ENCODE peak calls at places on chromosomes 4 and X, in nine cellular contexts. One of them, this sample, is unnamed.

GRCh38 chr4:6538586-6538985 is 36.4 kb upstream of the MAN2B2 start:
- DNase-seq in CD4-positive, alpha-beta T cell: no peak
- DNase-seq in effector memory CD4-positive, alpha-beta T cell: no peak
- DNase-seq in IMR-90: no peak
- DNase-seq in stimulated activated CD4-positive, alpha-beta T cell treated with anti-CD3 and anti-CD28 coated beads, Interleukin-15, amount 100 ng/mL, for 24 hours: no peak
- DNase-seq in astrocyte of the hippocampus: no peak
- DNase-seq in hippocampal formation: no peak
- DNase-seq in activated naive CD8-positive, alpha-beta T cell treated with anti-CD3 and anti-CD28 coated beads for 36 hours: no peak
- DNase-seq in GM12891: no peak
- DNase-seq in this sample: no peak

GRCh38 chrX:18994713-18995112 is 10.8 kb upstream of the PHKA2 start:
- DNase-seq in GM12891: no peak
- DNase-seq in CD4-positive, alpha-beta T cell: no peak
- DNase-seq in IMR-90: peak; percentile 90
- DNase-seq in effector memory CD4-positive, alpha-beta T cell: no peak
- DNase-seq in activated naive CD8-positive, alpha-beta T cell treated with anti-CD3 and anti-CD28 coated beads for 36 hours: no peak
- DNase-seq in stimulated activated CD4-positive, alpha-beta T cell treated with anti-CD3 and anti-CD28 coated beads, Interleukin-15, amount 100 ng/mL, for 24 hours: no peak
- DNase-seq in hippocampal formation: no peak
- DNase-seq in astrocyte of the hippocampus: peak; percentile 49
- DNase-seq in this sample: no peak

GRCh38 chr4:87304659-87305277 is 17.9 kb downstream of the HSD17B13 start:
- DNase-seq in CD4-positive, alpha-beta T cell: no peak
- DNase-seq in effector memory CD4-positive, alpha-beta T cell: no peak
- DNase-seq in stimulated activated CD4-positive, alpha-beta T cell treated with anti-CD3 and anti-CD28 coated beads, Interleukin-15, amount 100 ng/mL, for 24 hours: no peak
- DNase-seq in astrocyte of the hippocampus: peak; percentile 64
- DNase-seq in activated naive CD8-positive, alpha-beta T cell treated with anti-CD3 and anti-CD28 coated beads for 36 hours: no peak
- DNase-seq in hippocampal formation: no peak
- DNase-seq in GM12891: no peak
- DNase-seq in IMR-90: peak; percentile 35
- DNase-seq in this sample: no peak

GRCh38 chr4:176726803-176727202 is 65.9 kb downstream of the VEGFC start:
- DNase-seq in GM12891: no peak
- DNase-seq in astrocyte of the hippocampus: no peak
- DNase-seq in IMR-90: peak; percentile 97
- DNase-seq in hippocampal formation: no peak
- DNase-seq in CD4-positive, alpha-beta T cell: no peak
- DNase-seq in effector memory CD4-positive, alpha-beta T cell: no peak
- DNase-seq in stimulated activated CD4-positive, alpha-beta T cell treated with anti-CD3 and anti-CD28 coated beads, Interleukin-15, amount 100 ng/mL, for 24 hours: no peak
- DNase-seq in activated naive CD8-positive, alpha-beta T cell treated with anti-CD3 and anti-CD28 coated beads for 36 hours: no peak
- DNase-seq in this sample: no peak

GRCh38 chr4:10031663-10032590 is 10.6 kb upstream of the SLC2A9 start:
- DNase-seq in astrocyte of the hippocampus: peak; percentile 79
- DNase-seq in IMR-90: no peak
- DNase-seq in hippocampal formation: no peak
- DNase-seq in stimulated activated CD4-positive, alpha-beta T cell treated with anti-CD3 and anti-CD28 coated beads, Interleukin-15, amount 100 ng/mL, for 24 hours: no peak
- DNase-seq in GM12891: no peak
- DNase-seq in effector memory CD4-positive, alpha-beta T cell: no peak
- DNase-seq in activated naive CD8-positive, alpha-beta T cell treated with anti-CD3 and anti-CD28 coated beads for 36 hours: no peak
- DNase-seq in CD4-positive, alpha-beta T cell: no peak
- DNase-seq in this sample: no peak

GRCh38 chr4:6263541-6264540 is 5.8 kb upstream of the WFS1 start:
- DNase-seq in GM12891: no peak
- DNase-seq in activated naive CD8-positive, alpha-beta T cell treated with anti-CD3 and anti-CD28 coated beads for 36 hours: peak; percentile 24
- DNase-seq in IMR-90: peak; percentile 63
- DNase-seq in hippocampal formation: no peak
- DNase-seq in astrocyte of the hippocampus: peak; percentile 65
- DNase-seq in stimulated activated CD4-positive, alpha-beta T cell treated with anti-CD3 and anti-CD28 coated beads, Interleukin-15, amount 100 ng/mL, for 24 hours: peak; percentile 22
- DNase-seq in CD4-positive, alpha-beta T cell: no peak
- DNase-seq in effector memory CD4-positive, alpha-beta T cell: no peak
- DNase-seq in this sample: no peak

GRCh38 chr4:76606662-76607265 is 171.7 kb downstream of the SHROOM3 start:
- DNase-seq in IMR-90: no peak
- DNase-seq in activated naive CD8-positive, alpha-beta T cell treated with anti-CD3 and anti-CD28 coated beads for 36 hours: no peak
- DNase-seq in effector memory CD4-positive, alpha-beta T cell: no peak
- DNase-seq in GM12891: no peak
- DNase-seq in CD4-positive, alpha-beta T cell: no peak
- DNase-seq in hippocampal formation: no peak
- DNase-seq in stimulated activated CD4-positive, alpha-beta T cell treated with anti-CD3 and anti-CD28 coated beads, Interleukin-15, amount 100 ng/mL, for 24 hours: no peak
- DNase-seq in astrocyte of the hippocampus: no peak
- DNase-seq in this sample: no peak

GRCh38 chrX:9906919-9907318 is 60.2 kb upstream of the CLDN34 start:
- DNase-seq in CD4-positive, alpha-beta T cell: no peak
- DNase-seq in astrocyte of the hippocampus: no peak
- DNase-seq in hippocampal formation: no peak
- DNase-seq in GM12891: no peak
- DNase-seq in activated naive CD8-positive, alpha-beta T cell treated with anti-CD3 and anti-CD28 coated beads for 36 hours: no peak
- DNase-seq in stimulated activated CD4-positive, alpha-beta T cell treated with anti-CD3 and anti-CD28 coated beads, Interleukin-15, amount 100 ng/mL, for 24 hours: no peak
- DNase-seq in effector memory CD4-positive, alpha-beta T cell: no peak
- DNase-seq in IMR-90: no peak
- DNase-seq in this sample: no peak

GRCh38 chrX:93673056-93673868 is at the start of gene NAP1L3:
- DNase-seq in GM12891: peak; percentile 1
- DNase-seq in CD4-positive, alpha-beta T cell: peak; percentile 22
- DNase-seq in astrocyte of the hippocampus: peak; percentile 92
- DNase-seq in activated naive CD8-positive, alpha-beta T cell treated with anti-CD3 and anti-CD28 coated beads for 36 hours: peak; percentile 66
- DNase-seq in IMR-90: peak; percentile 44
- DNase-seq in hippocampal formation: peak; percentile 87
- DNase-seq in effector memory CD4-positive, alpha-beta T cell: peak; percentile 41
- DNase-seq in stimulated activated CD4-positive, alpha-beta T cell treated with anti-CD3 and anti-CD28 coated beads, Interleukin-15, amount 100 ng/mL, for 24 hours: peak; percentile 70
- DNase-seq in this sample: peak; percentile 39

GRCh38 chrX:68669872-68670271 is 22.4 kb downstream of the STARD8 start:
- DNase-seq in astrocyte of the hippocampus: no peak
- DNase-seq in GM12891: no peak
- DNase-seq in hippocampal formation: no peak
- DNase-seq in CD4-positive, alpha-beta T cell: no peak
- DNase-seq in effector memory CD4-positive, alpha-beta T cell: no peak
- DNase-seq in stimulated activated CD4-positive, alpha-beta T cell treated with anti-CD3 and anti-CD28 coated beads, Interleukin-15, amount 100 ng/mL, for 24 hours: no peak
- DNase-seq in IMR-90: no peak
- DNase-seq in activated naive CD8-positive, alpha-beta T cell treated with anti-CD3 and anti-CD28 coated beads for 36 hours: no peak
- DNase-seq in this sample: no peak

GRCh38 chrX:31555506-31555905 is 483.7 kb upstream of the FTHL17 start:
- DNase-seq in effector memory CD4-positive, alpha-beta T cell: no peak
- DNase-seq in hippocampal formation: no peak
- DNase-seq in stimulated activated CD4-positive, alpha-beta T cell treated with anti-CD3 and anti-CD28 coated beads, Interleukin-15, amount 100 ng/mL, for 24 hours: no peak
- DNase-seq in activated naive CD8-positive, alpha-beta T cell treated with anti-CD3 and anti-CD28 coated beads for 36 hours: no peak
- DNase-seq in IMR-90: peak; percentile 6
- DNase-seq in GM12891: no peak
- DNase-seq in astrocyte of the hippocampus: no peak
- DNase-seq in CD4-positive, alpha-beta T cell: no peak
- DNase-seq in this sample: no peak

GRCh38 chrX:135977611-135978010 is 3.8 kb upstream of the MMGT1 start:
- DNase-seq in stimulated activated CD4-positive, alpha-beta T cell treated with anti-CD3 and anti-CD28 coated beads, Interleukin-15, amount 100 ng/mL, for 24 hours: no peak
- DNase-seq in activated naive CD8-positive, alpha-beta T cell treated with anti-CD3 and anti-CD28 coated beads for 36 hours: no peak
- DNase-seq in astrocyte of the hippocampus: no peak
- DNase-seq in IMR-90: peak; percentile 77
- DNase-seq in effector memory CD4-positive, alpha-beta T cell: no peak
- DNase-seq in hippocampal formation: no peak
- DNase-seq in GM12891: no peak
- DNase-seq in CD4-positive, alpha-beta T cell: no peak
- DNase-seq in this sample: no peak

GRCh38 chr4:2745981-2746806 is 9.9 kb downstream of the TNIP2 start:
- DNase-seq in IMR-90: peak; percentile 85
- DNase-seq in effector memory CD4-positive, alpha-beta T cell: peak; percentile 89
- DNase-seq in stimulated activated CD4-positive, alpha-beta T cell treated with anti-CD3 and anti-CD28 coated beads, Interleukin-15, amount 100 ng/mL, for 24 hours: peak; percentile 98
- DNase-seq in hippocampal formation: no peak
- DNase-seq in GM12891: peak; percentile 87
- DNase-seq in CD4-positive, alpha-beta T cell: peak; percentile 68
- DNase-seq in activated naive CD8-positive, alpha-beta T cell treated with anti-CD3 and anti-CD28 coated beads for 36 hours: peak; percentile 95
- DNase-seq in astrocyte of the hippocampus: peak; percentile 75
- DNase-seq in this sample: peak; percentile 16

GRCh38 chr4:85557016-85557901 is 82.3 kb downstream of the ARHGAP24 start:
- DNase-seq in GM12891: peak; percentile 26
- DNase-seq in effector memory CD4-positive, alpha-beta T cell: no peak
- DNase-seq in activated naive CD8-positive, alpha-beta T cell treated with anti-CD3 and anti-CD28 coated beads for 36 hours: peak; percentile 38
- DNase-seq in hippocampal formation: no peak
- DNase-seq in IMR-90: no peak
- DNase-seq in CD4-positive, alpha-beta T cell: no peak
- DNase-seq in astrocyte of the hippocampus: no peak
- DNase-seq in stimulated activated CD4-positive, alpha-beta T cell treated with anti-CD3 and anti-CD28 coated beads, Interleukin-15, amount 100 ng/mL, for 24 hours: peak; percentile 1
- DNase-seq in this sample: no peak

GRCh38 chr4:142817442-142817841 is 28.7 kb downstream of the INPP4B start:
- DNase-seq in GM12891: no peak
- DNase-seq in activated naive CD8-positive, alpha-beta T cell treated with anti-CD3 and anti-CD28 coated beads for 36 hours: peak; percentile 56
- DNase-seq in stimulated activated CD4-positive, alpha-beta T cell treated with anti-CD3 and anti-CD28 coated beads, Interleukin-15, amount 100 ng/mL, for 24 hours: peak; percentile 61
- DNase-seq in hippocampal formation: no peak
- DNase-seq in astrocyte of the hippocampus: peak; percentile 96
- DNase-seq in effector memory CD4-positive, alpha-beta T cell: no peak
- DNase-seq in IMR-90: peak; percentile 88
- DNase-seq in CD4-positive, alpha-beta T cell: no peak
- DNase-seq in this sample: no peak

GRCh38 chr4:2260336-2261109 is 1.4 kb downstream of the MXD4 start:
- DNase-seq in CD4-positive, alpha-beta T cell: no peak
- DNase-seq in effector memory CD4-positive, alpha-beta T cell: no peak
- DNase-seq in activated naive CD8-positive, alpha-beta T cell treated with anti-CD3 and anti-CD28 coated beads for 36 hours: peak; percentile 2
- DNase-seq in GM12891: no peak
- DNase-seq in stimulated activated CD4-positive, alpha-beta T cell treated with anti-CD3 and anti-CD28 coated beads, Interleukin-15, amount 100 ng/mL, for 24 hours: no peak
- DNase-seq in IMR-90: no peak
- DNase-seq in hippocampal formation: no peak
- DNase-seq in astrocyte of the hippocampus: no peak
- DNase-seq in this sample: peak; percentile 16

GRCh38 chr4:52265781-52266525 is 214.8 kb downstream of the SPATA18 start:
- DNase-seq in astrocyte of the hippocampus: no peak
- DNase-seq in effector memory CD4-positive, alpha-beta T cell: no peak
- DNase-seq in stimulated activated CD4-positive, alpha-beta T cell treated with anti-CD3 and anti-CD28 coated beads, Interleukin-15, amount 100 ng/mL, for 24 hours: no peak
- DNase-seq in CD4-positive, alpha-beta T cell: no peak
- DNase-seq in activated naive CD8-positive, alpha-beta T cell treated with anti-CD3 and anti-CD28 coated beads for 36 hours: no peak
- DNase-seq in hippocampal formation: no peak
- DNase-seq in GM12891: no peak
- DNase-seq in IMR-90: no peak
- DNase-seq in this sample: no peak

GRCh38 chrX:135411893-135412292 is 9.9 kb upstream of the SMIM10L2A start:
- DNase-seq in effector memory CD4-positive, alpha-beta T cell: no peak
- DNase-seq in activated naive CD8-positive, alpha-beta T cell treated with anti-CD3 and anti-CD28 coated beads for 36 hours: no peak
- DNase-seq in GM12891: no peak
- DNase-seq in CD4-positive, alpha-beta T cell: no peak
- DNase-seq in stimulated activated CD4-positive, alpha-beta T cell treated with anti-CD3 and anti-CD28 coated beads, Interleukin-15, amount 100 ng/mL, for 24 hours: no peak
- DNase-seq in IMR-90: peak; percentile 59
- DNase-seq in astrocyte of the hippocampus: no peak
- DNase-seq in hippocampal formation: no peak
- DNase-seq in this sample: no peak

GRCh38 chrX:153598541-153599191 is at the start of gene CCNQ:
- DNase-seq in CD4-positive, alpha-beta T cell: no peak
- DNase-seq in effector memory CD4-positive, alpha-beta T cell: no peak
- DNase-seq in hippocampal formation: no peak
- DNase-seq in astrocyte of the hippocampus: peak; percentile 56
- DNase-seq in GM12891: no peak
- DNase-seq in IMR-90: peak; percentile 10
- DNase-seq in activated naive CD8-positive, alpha-beta T cell treated with anti-CD3 and anti-CD28 coated beads for 36 hours: peak; percentile 33
- DNase-seq in stimulated activated CD4-positive, alpha-beta T cell treated with anti-CD3 and anti-CD28 coated beads, Interleukin-15, amount 100 ng/mL, for 24 hours: peak; percentile 35
- DNase-seq in this sample: no peak

GRCh38 chr4:143701365-143701764 is 890 bp upstream of the FREM3 start:
- DNase-seq in GM12891: no peak
- DNase-seq in hippocampal formation: no peak
- DNase-seq in IMR-90: no peak
- DNase-seq in stimulated activated CD4-positive, alpha-beta T cell treated with anti-CD3 and anti-CD28 coated beads, Interleukin-15, amount 100 ng/mL, for 24 hours: no peak
- DNase-seq in effector memory CD4-positive, alpha-beta T cell: no peak
- DNase-seq in astrocyte of the hippocampus: no peak
- DNase-seq in activated naive CD8-positive, alpha-beta T cell treated with anti-CD3 and anti-CD28 coated beads for 36 hours: no peak
- DNase-seq in CD4-positive, alpha-beta T cell: no peak
- DNase-seq in this sample: no peak

GRCh38 chr4:70505152-70505748 is 13.1 kb upstream of the AMTN start:
- DNase-seq in CD4-positive, alpha-beta T cell: peak; percentile 11
- DNase-seq in activated naive CD8-positive, alpha-beta T cell treated with anti-CD3 and anti-CD28 coated beads for 36 hours: peak; percentile 30
- DNase-seq in effector memory CD4-positive, alpha-beta T cell: no peak
- DNase-seq in GM12891: peak; percentile 22
- DNase-seq in IMR-90: peak; percentile 39
- DNase-seq in astrocyte of the hippocampus: peak; percentile 66
- DNase-seq in stimulated activated CD4-positive, alpha-beta T cell treated with anti-CD3 and anti-CD28 coated beads, Interleukin-15, amount 100 ng/mL, for 24 hours: peak; percentile 65
- DNase-seq in hippocampal formation: peak; percentile 2
- DNase-seq in this sample: peak; percentile 43

GRCh38 chr4:100811046-100811445 is 293.2 kb upstream of the EMCN start:
- DNase-seq in GM12891: no peak
- DNase-seq in activated naive CD8-positive, alpha-beta T cell treated with anti-CD3 and anti-CD28 coated beads for 36 hours: no peak
- DNase-seq in stimulated activated CD4-positive, alpha-beta T cell treated with anti-CD3 and anti-CD28 coated beads, Interleukin-15, amount 100 ng/mL, for 24 hours: no peak
- DNase-seq in IMR-90: no peak
- DNase-seq in CD4-positive, alpha-beta T cell: no peak
- DNase-seq in effector memory CD4-positive, alpha-beta T cell: no peak
- DNase-seq in hippocampal formation: no peak
- DNase-seq in astrocyte of the hippocampus: no peak
- DNase-seq in this sample: no peak

GRCh38 chrX:149837639-149838038 is 43.3 kb upstream of the MAGEA8 start:
- DNase-seq in activated naive CD8-positive, alpha-beta T cell treated with anti-CD3 and anti-CD28 coated beads for 36 hours: peak; percentile 22
- DNase-seq in effector memory CD4-positive, alpha-beta T cell: no peak
- DNase-seq in hippocampal formation: no peak
- DNase-seq in stimulated activated CD4-positive, alpha-beta T cell treated with anti-CD3 and anti-CD28 coated beads, Interleukin-15, amount 100 ng/mL, for 24 hours: peak; percentile 29
- DNase-seq in IMR-90: no peak
- DNase-seq in GM12891: no peak
- DNase-seq in astrocyte of the hippocampus: peak; percentile 3
- DNase-seq in CD4-positive, alpha-beta T cell: no peak
- DNase-seq in this sample: no peak

This sample was measured in naive thymus-derived CD8-positive, alpha-beta T cell.